ENCODE peak calls at places on chromosome 3, in six cellular contexts. One of them, this sample, is unnamed.

GRCh38 chr3:8976540-8977182 is 13.4 kb upstream of the RAD18 start:
- DNase-seq in hepatocyte: no peak
- DNase-seq in DND-41: no peak
- DNase-seq in OCI-LY7: no peak
- DNase-seq in PC-3: no peak
- DNase-seq in fibroblast of lung: no peak
- DNase-seq in this sample: no peak

GRCh38 chr3:148789156-148789555 is 38.5 kb upstream of the CPB1 start:
- DNase-seq in fibroblast of lung: peak; percentile 54
- DNase-seq in OCI-LY7: no peak
- DNase-seq in PC-3: no peak
- DNase-seq in DND-41: no peak
- DNase-seq in hepatocyte: no peak
- DNase-seq in this sample: no peak

GRCh38 chr3:51706788-51707731 is at the start of gene GRM2:
- DNase-seq in DND-41: peak; percentile 34
- DNase-seq in PC-3: peak; percentile 14
- DNase-seq in hepatocyte: peak; percentile 94
- DNase-seq in OCI-LY7: no peak
- DNase-seq in fibroblast of lung: peak; percentile 84
- DNase-seq in this sample: peak; percentile 99

GRCh38 chr3:123113889-123114450 is 47.1 kb downstream of the PDIA5 start:
- DNase-seq in DND-41: no peak
- DNase-seq in fibroblast of lung: no peak
- DNase-seq in hepatocyte: no peak
- DNase-seq in OCI-LY7: no peak
- DNase-seq in PC-3: no peak
- DNase-seq in this sample: no peak

GRCh38 chr3:14175383-14176037 is 2.9 kb downstream of the XPC start:
- DNase-seq in OCI-LY7: peak; percentile 60
- DNase-seq in fibroblast of lung: peak; percentile 67
- DNase-seq in PC-3: peak; percentile 22
- DNase-seq in DND-41: peak; percentile 83
- DNase-seq in hepatocyte: no peak
- DNase-seq in this sample: no peak

GRCh38 chr3:62761711-62762110 is 113.5 kb downstream of the CADPS start:
- DNase-seq in DND-41: no peak
- DNase-seq in OCI-LY7: no peak
- DNase-seq in hepatocyte: no peak
- DNase-seq in PC-3: no peak
- DNase-seq in fibroblast of lung: no peak
- DNase-seq in this sample: no peak

GRCh38 chr3:195709676-195710085 is 11.1 kb upstream of the MUC20 start:
- DNase-seq in hepatocyte: no peak
- DNase-seq in fibroblast of lung: no peak
- DNase-seq in DND-41: no peak
- DNase-seq in PC-3: no peak
- DNase-seq in OCI-LY7: no peak
- DNase-seq in this sample: no peak

GRCh38 chr3:78634316-78634715 is 1133.5 kb downstream of the ROBO1 start:
- DNase-seq in OCI-LY7: no peak
- DNase-seq in PC-3: no peak
- DNase-seq in DND-41: no peak
- DNase-seq in hepatocyte: no peak
- DNase-seq in fibroblast of lung: peak; percentile 58
- DNase-seq in this sample: no peak

GRCh38 chr3:101574388-101575156 is 592 bp downstream of the PCNP start:
- DNase-seq in fibroblast of lung: peak; percentile 67
- DNase-seq in PC-3: peak; percentile 73
- DNase-seq in OCI-LY7: peak; percentile 66
- DNase-seq in DND-41: peak; percentile 55
- DNase-seq in hepatocyte: no peak
- DNase-seq in this sample: peak; percentile 73

DNA sequence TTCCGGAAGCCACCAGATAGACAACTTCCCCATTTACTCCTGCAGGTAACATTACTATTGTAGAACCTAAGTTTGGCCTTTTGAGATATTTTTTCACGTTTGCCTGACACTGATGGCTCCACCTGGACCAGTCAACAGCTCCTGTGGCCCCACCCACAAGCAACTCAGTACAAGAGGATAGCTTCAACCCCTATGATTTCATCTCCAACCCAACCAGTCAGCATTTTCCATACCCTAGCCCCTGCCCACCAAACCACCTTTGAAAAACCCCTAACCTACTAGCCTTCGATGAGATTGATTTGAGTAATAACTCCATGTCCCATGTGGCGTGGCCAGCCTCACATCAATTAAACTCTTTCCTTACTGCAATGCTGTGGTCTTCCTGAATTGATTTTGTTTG is 950 bp upstream of the EHHADH start:
- DNase-seq in fibroblast of lung: no peak
- DNase-seq in PC-3: no peak
- DNase-seq in OCI-LY7: no peak
- DNase-seq in hepatocyte: no peak
- DNase-seq in DND-41: no peak
- DNase-seq in this sample: peak; percentile 37
- H2AFZ ChIP-seq in fibroblast of lung: no peak overlapping the region
- H2AFZ ChIP-seq in PC-3: peak overlapping the region; percentile 98
- H2AFZ ChIP-seq in OCI-LY7: no peak overlapping the region
- H2AFZ ChIP-seq in hepatocyte: no peak overlapping the region
- H2AFZ ChIP-seq in DND-41: no peak overlapping the region
- H2AFZ ChIP-seq in this sample: no peak overlapping the region

DNA sequence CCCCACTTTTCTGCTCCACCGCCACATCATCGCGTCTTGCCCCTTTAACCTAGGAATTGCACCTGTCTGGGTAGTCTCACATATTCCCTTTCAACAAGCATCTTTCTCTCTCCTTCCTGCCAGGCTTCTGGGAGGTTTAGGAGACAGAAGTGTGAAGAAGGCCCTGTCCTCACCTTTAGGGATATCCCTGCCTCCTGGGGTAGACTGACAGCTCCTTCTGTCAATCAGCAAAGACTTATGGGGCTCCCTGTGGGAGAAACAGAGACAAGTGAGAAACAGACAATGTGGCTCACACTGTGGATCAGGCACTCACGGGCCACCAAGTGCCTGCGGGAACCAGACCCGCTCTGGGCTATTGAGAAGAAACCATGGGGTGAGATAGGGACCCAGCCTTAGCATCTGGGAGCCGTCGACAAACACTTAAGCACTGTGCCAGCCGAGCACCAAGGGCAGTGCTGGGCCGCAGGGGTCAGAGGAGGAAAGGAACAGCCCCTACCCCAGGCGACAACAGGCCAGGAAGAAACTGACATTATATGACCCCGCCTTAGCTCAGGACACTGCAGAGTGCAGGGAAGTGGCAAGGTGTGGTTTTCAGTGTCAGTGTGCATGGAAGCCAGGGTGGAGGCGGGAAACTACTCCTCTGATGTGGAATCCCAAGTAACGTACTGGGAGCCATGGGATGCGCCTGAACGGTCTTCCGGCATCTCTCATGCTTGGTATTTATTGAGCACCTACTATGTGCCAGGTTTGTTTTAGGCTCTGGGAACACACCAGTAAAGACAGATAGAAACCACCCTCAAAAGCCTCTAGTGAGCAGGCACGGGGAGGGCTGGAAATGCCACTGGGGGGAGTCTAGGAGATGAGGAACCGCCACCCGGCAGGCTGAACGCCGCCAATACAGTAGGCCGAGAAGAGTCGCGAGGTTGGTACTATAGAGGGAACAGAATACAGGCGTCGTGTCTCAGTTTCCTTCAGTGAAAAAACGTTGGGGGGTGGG is 1.8 kb downstream of the EFCC1 start:
- DNase-seq in OCI-LY7: no peak
- DNase-seq in fibroblast of lung: no peak
- DNase-seq in PC-3: no peak
- DNase-seq in hepatocyte: no peak
- DNase-seq in DND-41: no peak
- DNase-seq in this sample: peak; percentile 77
- H3K27ac ChIP-seq in OCI-LY7: no peak overlapping the region
- H3K27ac ChIP-seq in fibroblast of lung: no peak overlapping the region
- H3K27ac ChIP-seq in PC-3: no peak overlapping the region
- H3K27ac ChIP-seq in hepatocyte: no peak overlapping the region
- H3K27ac ChIP-seq in DND-41: no peak overlapping the region
- H3K27ac ChIP-seq in this sample: no peak overlapping the region

DNA sequence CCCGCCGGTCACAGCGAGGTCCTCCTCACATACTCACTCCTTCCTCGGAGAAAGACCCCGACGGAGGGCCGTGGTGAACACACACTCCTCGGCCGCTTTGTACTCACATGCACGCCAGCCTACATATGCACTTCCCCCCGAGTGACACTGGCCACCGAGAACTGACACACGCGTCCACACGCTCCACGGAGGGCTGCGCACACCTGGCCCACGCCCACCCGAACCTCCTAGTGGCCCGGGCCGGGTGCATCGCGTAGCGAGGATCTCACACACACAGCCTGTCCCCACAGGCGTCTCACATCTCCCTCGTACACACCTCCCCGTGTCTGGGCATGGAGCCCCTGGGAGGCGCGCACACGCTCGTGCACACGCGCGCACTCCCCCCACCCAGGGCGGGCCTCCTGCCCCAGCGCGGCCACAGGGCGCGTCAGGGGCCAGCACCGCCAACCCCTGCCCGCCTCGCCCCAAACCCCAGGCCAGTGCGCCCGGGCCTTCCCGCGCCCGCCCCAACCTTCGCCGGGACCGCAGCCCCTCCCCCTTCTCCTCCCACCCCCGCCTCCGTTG is 392 bp upstream of the C3orf70 start:
- DNase-seq in PC-3: no peak
- DNase-seq in DND-41: no peak
- DNase-seq in hepatocyte: peak; percentile 24
- DNase-seq in OCI-LY7: no peak
- DNase-seq in fibroblast of lung: no peak
- DNase-seq in this sample: peak; percentile 83
- H2AFZ ChIP-seq in PC-3: peak overlapping the region; percentile 50
- H2AFZ ChIP-seq in DND-41: no peak overlapping the region
- H2AFZ ChIP-seq in hepatocyte: peak overlapping the region; percentile 99
- H2AFZ ChIP-seq in OCI-LY7: no peak overlapping the region
- H2AFZ ChIP-seq in fibroblast of lung: peak overlapping the region; percentile 80
- H2AFZ ChIP-seq in this sample: peak overlapping the region; percentile 85

GRCh38 chr3:141528837-141529236 is 42.0 kb downstream of the RASA2 start:
- DNase-seq in OCI-LY7: no peak
- DNase-seq in DND-41: no peak
- DNase-seq in fibroblast of lung: no peak
- DNase-seq in hepatocyte: no peak
- DNase-seq in PC-3: no peak
- DNase-seq in this sample: no peak
- H3K27ac ChIP-seq in OCI-LY7: no peak overlapping the region
- H3K27ac ChIP-seq in DND-41: no peak overlapping the region
- H3K27ac ChIP-seq in fibroblast of lung: no peak overlapping the region
- H3K27ac ChIP-seq in hepatocyte: no peak overlapping the region
- H3K27ac ChIP-seq in PC-3: no peak overlapping the region
- H3K27ac ChIP-seq in this sample: no peak overlapping the region

DNA sequence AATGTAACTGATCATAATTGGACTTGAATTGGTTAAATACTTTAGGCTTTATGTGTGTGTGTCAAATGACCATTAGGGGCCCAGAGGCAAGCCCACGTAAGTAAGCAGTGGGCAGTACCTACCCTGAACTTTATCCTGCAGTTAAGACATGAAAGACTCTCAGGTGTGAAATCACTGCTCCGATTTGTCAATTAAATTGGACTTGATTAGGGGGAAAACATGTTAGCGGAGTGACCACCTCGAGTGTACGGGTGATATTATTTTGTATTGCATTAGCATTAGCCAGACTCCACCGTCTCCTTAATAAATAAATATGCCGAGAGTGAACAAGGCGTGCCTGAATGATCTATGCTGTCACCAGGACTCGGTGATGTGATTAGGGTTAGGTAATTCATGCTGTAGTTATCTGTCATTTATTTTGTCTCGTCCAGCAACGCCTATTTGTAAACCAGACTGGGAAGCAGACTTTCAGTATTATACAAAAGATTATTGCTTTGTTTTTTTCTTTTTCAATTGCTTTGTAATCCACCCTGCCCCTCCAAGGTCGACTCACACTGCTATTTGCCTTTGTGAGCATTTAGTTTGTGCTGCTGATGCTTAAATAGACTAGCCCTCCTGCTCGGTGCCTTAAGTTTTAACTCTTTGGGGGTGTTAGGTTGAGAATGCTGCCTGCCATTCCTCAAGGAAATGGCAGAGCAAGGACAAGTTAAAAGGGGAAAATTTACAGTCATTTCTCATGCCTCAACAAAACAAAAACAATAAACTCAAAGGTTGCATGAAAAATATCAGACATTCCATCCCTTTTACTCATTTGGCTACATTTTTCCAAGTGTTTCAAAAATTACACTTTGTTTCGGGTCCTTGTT is 1.8 kb downstream of the RBMS3 start:
- DNase-seq in fibroblast of lung: peak; percentile 82
- DNase-seq in hepatocyte: peak; percentile 44
- DNase-seq in PC-3: peak; percentile 36
- DNase-seq in DND-41: no peak
- DNase-seq in OCI-LY7: no peak
- DNase-seq in this sample: no peak
- H2AFZ ChIP-seq in fibroblast of lung: no peak overlapping the region
- H2AFZ ChIP-seq in hepatocyte: peak overlapping the region; percentile 36
- H2AFZ ChIP-seq in PC-3: peak overlapping the region; percentile 90
- H2AFZ ChIP-seq in DND-41: peak overlapping the region; percentile 85
- H2AFZ ChIP-seq in OCI-LY7: peak overlapping the region; percentile 98
- H2AFZ ChIP-seq in this sample: peak overlapping the region; percentile 31

GRCh38 chr3:127426444-127427168 is 138.8 kb upstream of the PRR20G start:
- DNase-seq in PC-3: no peak
- DNase-seq in hepatocyte: no peak
- DNase-seq in DND-41: no peak
- DNase-seq in OCI-LY7: no peak
- DNase-seq in fibroblast of lung: no peak
- DNase-seq in this sample: no peak
- H3K27ac ChIP-seq in PC-3: no peak overlapping the region
- H3K27ac ChIP-seq in hepatocyte: no peak overlapping the region
- H3K27ac ChIP-seq in DND-41: no peak overlapping the region
- H3K27ac ChIP-seq in OCI-LY7: no peak overlapping the region
- H3K27ac ChIP-seq in fibroblast of lung: no peak overlapping the region
- H3K27ac ChIP-seq in this sample: no peak overlapping the region